ENCODE peak calls at places on chromosomes 7 and 10, in four cellular contexts. One of them, this sample, is unnamed.

GRCh38 chr7:139644191-139644590 is 120.7 kb downstream of the CLEC2L start:
- DNase-seq in SK-N-SH: no peak
- DNase-seq in HepG2: no peak
- DNase-seq in HCT116: no peak
- DNase-seq in this sample: no peak

GRCh38 chr10:4134701-4135100 is 349.7 kb upstream of the KLF6 start:
- DNase-seq in HepG2: no peak
- DNase-seq in SK-N-SH: no peak
- DNase-seq in HCT116: no peak
- DNase-seq in this sample: no peak

GRCh38 chr10:117486606-117487005 is 55.9 kb upstream of the EMX2 start:
- DNase-seq in SK-N-SH: no peak
- DNase-seq in HCT116: no peak
- DNase-seq in HepG2: no peak
- DNase-seq in this sample: no peak

GRCh38 chr10:30736685-30737232 is 107.2 kb upstream of the LYZL2 start:
- DNase-seq in HCT116: peak; percentile 16
- DNase-seq in SK-N-SH: no peak
- DNase-seq in HepG2: no peak
- DNase-seq in this sample: no peak

GRCh38 chr7:46576950-46577349 is 655.9 kb upstream of the IGFBP3 start:
- DNase-seq in HCT116: no peak
- DNase-seq in SK-N-SH: no peak
- DNase-seq in HepG2: no peak
- DNase-seq in this sample: no peak

GRCh38 chr7:102208826-102209225 is 77.8 kb upstream of the SH2B2 start:
- DNase-seq in HepG2: no peak
- DNase-seq in HCT116: no peak
- DNase-seq in SK-N-SH: no peak
- DNase-seq in this sample: no peak

GRCh38 chr10:42684517-42684916 is 46.1 kb upstream of the ZNF33B start:
- DNase-seq in HCT116: no peak
- DNase-seq in HepG2: no peak
- DNase-seq in SK-N-SH: no peak
- DNase-seq in this sample: no peak

GRCh38 chr7:35588647-35589046 is 106.3 kb downstream of the HERPUD2 start:
- DNase-seq in SK-N-SH: no peak
- DNase-seq in HepG2: no peak
- DNase-seq in HCT116: no peak
- DNase-seq in this sample: no peak

GRCh38 chr10:125521721-125522680 is 161.0 kb downstream of the TEX36 start:
- DNase-seq in SK-N-SH: peak; percentile 59
- DNase-seq in HCT116: peak; percentile 88
- DNase-seq in HepG2: peak; percentile 23
- DNase-seq in this sample: peak; percentile 52

GRCh38 chr7:148611692-148612091 is 21.1 kb downstream of the C7orf33 start:
- DNase-seq in HepG2: no peak
- DNase-seq in HCT116: no peak
- DNase-seq in SK-N-SH: no peak
- DNase-seq in this sample: no peak

GRCh38 chr10:100307716-100308115 is 21.2 kb upstream of the BLOC1S2 start:
- DNase-seq in HCT116: no peak
- DNase-seq in SK-N-SH: no peak
- DNase-seq in HepG2: no peak
- DNase-seq in this sample: no peak

GRCh38 chr10:112393827-112394226 is 19.9 kb downstream of the ACSL5 start:
- DNase-seq in HCT116: no peak
- DNase-seq in SK-N-SH: no peak
- DNase-seq in HepG2: no peak
- DNase-seq in this sample: no peak

GRCh38 chr10:18880530-18880929 is 168.1 kb upstream of the MALRD1 start:
- DNase-seq in SK-N-SH: no peak
- DNase-seq in HCT116: no peak
- DNase-seq in HepG2: no peak
- DNase-seq in this sample: no peak

GRCh38 chr7:117839507-117839906 is 33.7 kb downstream of the CTTNBP2 start:
- DNase-seq in HCT116: no peak
- DNase-seq in HepG2: no peak
- DNase-seq in SK-N-SH: no peak
- DNase-seq in this sample: no peak

GRCh38 chr7:120207037-120207436 is 65.9 kb upstream of the KCND2 start:
- DNase-seq in SK-N-SH: no peak
- DNase-seq in HepG2: no peak
- DNase-seq in HCT116: no peak
- DNase-seq in this sample: no peak

GRCh38 chr10:98340946-98341345 is 73.0 kb upstream of the LOXL4 start:
- DNase-seq in HepG2: no peak
- DNase-seq in HCT116: no peak
- DNase-seq in SK-N-SH: peak; percentile 64
- DNase-seq in this sample: no peak

GRCh38 chr7:101814996-101815825 is 2.2 kb upstream of the CUX1 start:
- DNase-seq in HepG2: no peak
- DNase-seq in SK-N-SH: peak; percentile 97
- DNase-seq in HCT116: no peak
- DNase-seq in this sample: peak; percentile 81

GRCh38 chr7:55185941-55186609 is 167.3 kb downstream of the EGFR start:
- DNase-seq in SK-N-SH: no peak
- DNase-seq in HepG2: peak; percentile 78
- DNase-seq in HCT116: peak; percentile 53
- DNase-seq in this sample: peak; percentile 24

GRCh38 chr10:3225589-3225988 is 53.0 kb upstream of the PITRM1 start:
- DNase-seq in HCT116: no peak
- DNase-seq in SK-N-SH: no peak
- DNase-seq in HepG2: no peak
- DNase-seq in this sample: no peak

GRCh38 chr7:43456200-43456599 is 126.7 kb upstream of the STK17A start:
- DNase-seq in HepG2: peak; percentile 49
- DNase-seq in HCT116: no peak
- DNase-seq in SK-N-SH: no peak
- DNase-seq in this sample: no peak

GRCh38 chr10:125455855-125456254 is 227.1 kb downstream of the TEX36 start:
- DNase-seq in SK-N-SH: no peak
- DNase-seq in HCT116: no peak
- DNase-seq in HepG2: no peak
- DNase-seq in this sample: no peak

GRCh38 chr7:36986429-36987362 is 262.4 kb upstream of the AOAH start:
- DNase-seq in HCT116: peak; percentile 34
- DNase-seq in SK-N-SH: peak; percentile 79
- DNase-seq in HepG2: peak; percentile 36
- DNase-seq in this sample: peak; percentile 70

GRCh38 chr7:48083114-48083830 is 5.8 kb upstream of the UPP1 start:
- DNase-seq in HCT116: no peak
- DNase-seq in HepG2: no peak
- DNase-seq in SK-N-SH: no peak
- DNase-seq in this sample: no peak

GRCh38 chr7:41013117-41013516 is 689.8 kb downstream of the INHBA start:
- DNase-seq in HepG2: no peak
- DNase-seq in HCT116: no peak
- DNase-seq in SK-N-SH: no peak
- DNase-seq in this sample: no peak

GRCh38 chr10:69895759-69896158 is 94.1 kb downstream of the COL13A1 start:
- DNase-seq in SK-N-SH: peak; percentile 58
- DNase-seq in HCT116: no peak
- DNase-seq in HepG2: no peak
- DNase-seq in this sample: no peak

GRCh38 chr10:48251152-48251524 is 23.4 kb downstream of the FRMPD2 start:
- DNase-seq in SK-N-SH: no peak
- DNase-seq in HepG2: peak; percentile 4
- DNase-seq in HCT116: no peak
- DNase-seq in this sample: no peak

GRCh38 chr10:48253970-48254657 is 20.4 kb downstream of the FRMPD2 start:
- DNase-seq in SK-N-SH: no peak
- DNase-seq in HepG2: no peak
- DNase-seq in HCT116: no peak
- DNase-seq in this sample: no peak

GRCh38 chr10:48249763-48250351 is 24.6 kb downstream of the FRMPD2 start:
- DNase-seq in HepG2: no peak
- DNase-seq in HCT116: no peak
- DNase-seq in SK-N-SH: no peak
- DNase-seq in this sample: peak; percentile 20

GRCh38 chr10:48252354-48252650 is 22.2 kb downstream of the FRMPD2 start:
- DNase-seq in SK-N-SH: no peak
- DNase-seq in HCT116: no peak
- DNase-seq in HepG2: no peak
- DNase-seq in this sample: no peak

DNA sequence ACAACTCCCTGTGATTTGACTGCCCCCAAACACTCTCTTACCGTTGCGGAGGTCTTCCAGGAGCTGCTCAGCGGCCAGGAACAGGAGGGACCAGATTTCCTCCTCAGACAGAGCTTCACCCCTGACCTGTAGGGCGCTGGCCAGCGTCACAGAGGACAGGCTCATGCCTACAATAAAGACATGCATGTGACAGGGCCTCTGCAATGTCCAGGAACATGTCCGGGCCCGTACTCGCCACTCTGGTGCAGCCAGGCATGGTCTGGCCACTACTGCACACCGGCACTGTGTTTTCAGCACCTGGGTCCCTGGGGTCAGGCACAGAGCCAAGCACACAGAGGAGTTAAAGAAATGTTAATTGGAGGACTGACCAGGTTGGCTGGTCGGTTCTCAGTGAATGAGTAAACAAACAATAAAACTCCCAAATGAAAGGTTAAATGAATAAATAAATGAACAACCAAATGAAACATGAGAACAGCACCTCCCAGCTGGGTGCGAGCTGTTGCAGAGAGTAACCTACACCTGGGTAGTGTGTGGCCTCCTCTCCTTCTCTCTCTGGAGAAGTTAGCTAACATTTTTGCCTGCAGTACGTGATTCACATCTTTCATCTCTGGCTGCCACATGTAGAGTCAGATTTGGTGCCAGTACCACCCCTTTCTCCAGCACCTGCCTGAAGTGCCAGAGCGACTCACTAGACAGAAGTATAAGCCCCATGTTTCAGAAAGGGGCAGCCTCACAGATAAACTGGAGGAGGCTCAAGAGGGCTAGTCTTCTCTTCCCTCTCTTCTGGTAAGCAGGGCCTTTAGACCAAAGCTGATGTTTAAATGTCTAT is 22.8 kb downstream of the FRMPD2 start:
- DNase-seq in HCT116: no peak
- DNase-seq in SK-N-SH: no peak
- DNase-seq in HepG2: no peak
- DNase-seq in this sample: no peak
- TF ChIP-seq ELF1 in HCT116: no peak
- TF ChIP-seq ELF1 in SK-N-SH: no peak
- TF ChIP-seq ELF1 in HepG2: no peak
- TF ChIP-seq ELF1 in this sample: no peak

DNA sequence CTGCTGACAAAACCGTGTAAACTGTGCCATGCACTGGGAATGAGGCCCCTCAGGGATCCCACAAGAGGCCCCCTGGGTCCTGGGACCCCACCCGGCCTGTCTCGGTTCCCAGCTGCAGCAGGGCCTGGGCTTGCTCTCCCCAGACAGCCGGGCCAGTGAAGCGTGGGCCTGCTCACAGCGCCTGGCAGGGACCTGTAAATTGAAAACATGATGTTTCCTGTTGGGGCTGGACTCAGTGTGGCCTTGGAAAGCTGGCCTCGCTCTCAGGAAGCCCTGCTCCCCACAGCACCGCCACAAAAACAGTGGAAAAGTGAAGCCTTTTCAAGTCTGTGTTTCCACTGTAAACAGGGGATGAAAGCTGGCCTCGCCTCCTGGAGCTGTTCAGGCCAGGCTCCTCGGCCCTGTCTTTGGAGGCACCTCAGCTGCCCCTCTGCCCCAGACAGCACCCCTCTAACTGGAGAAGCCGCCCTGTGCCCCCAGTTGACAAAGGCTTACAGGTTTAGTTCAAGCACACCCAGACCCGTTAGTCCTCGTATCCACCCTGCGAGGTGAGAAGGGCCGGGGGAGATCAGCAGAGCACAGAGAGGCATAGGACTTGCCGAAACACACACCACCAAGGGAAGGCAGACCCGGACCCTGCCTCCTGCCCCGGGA is 108.3 kb downstream of the ZMIZ1 start:
- DNase-seq in SK-N-SH: peak; percentile 75
- DNase-seq in HCT116: no peak
- DNase-seq in HepG2: peak; percentile 65
- DNase-seq in this sample: no peak
- TF ChIP-seq ELF1 in SK-N-SH: no peak
- TF ChIP-seq ELF1 in HCT116: no peak
- TF ChIP-seq ELF1 in HepG2: no peak
- TF ChIP-seq ELF1 in this sample: no peak

DNA sequence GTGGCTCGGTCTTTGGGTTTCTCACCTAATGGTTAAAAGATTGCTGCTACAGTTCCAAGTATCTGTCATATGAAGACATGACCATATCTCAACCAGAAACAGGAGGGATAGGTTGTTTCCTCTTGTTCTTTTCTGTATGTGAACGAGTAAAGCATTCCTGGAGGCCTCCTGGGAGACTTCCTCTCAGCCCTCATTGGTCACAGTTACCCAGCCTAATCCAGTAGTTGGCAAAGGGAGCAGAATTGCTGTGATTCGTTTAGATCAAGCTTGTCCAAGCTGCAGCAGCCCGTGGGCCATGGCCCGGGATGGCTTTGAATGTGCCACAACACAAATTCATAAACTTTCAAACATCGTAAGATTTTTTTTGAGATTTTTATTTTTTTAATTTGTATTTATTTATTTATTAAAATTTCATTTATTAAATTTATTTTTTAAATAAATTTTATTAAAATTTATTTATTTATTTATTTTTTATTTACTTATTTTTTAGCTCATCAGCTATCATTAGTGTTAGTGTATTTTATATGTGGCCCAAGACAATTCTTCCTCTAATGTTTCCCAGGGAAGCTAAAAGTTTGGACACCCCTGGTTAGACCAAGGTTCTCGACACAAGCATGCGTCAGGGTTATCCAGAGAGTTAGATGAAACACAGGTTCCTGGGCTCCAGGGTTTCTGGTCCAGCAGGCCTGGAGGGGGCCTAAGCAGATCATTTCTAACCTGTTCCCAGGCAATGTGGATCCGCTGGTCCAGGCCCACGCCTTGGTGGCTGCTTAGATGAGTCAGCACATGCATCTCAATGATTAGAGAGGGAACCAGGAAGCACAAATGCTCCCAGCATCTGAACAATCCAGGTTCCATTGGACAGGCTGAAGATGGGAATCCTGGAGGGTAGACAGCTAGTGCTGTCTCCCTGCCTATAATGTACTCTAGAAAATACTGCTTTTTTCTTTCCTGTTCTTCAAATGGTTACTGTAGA is 25.6 kb downstream of the CDC123 start:
- DNase-seq in HepG2: peak; percentile 4
- DNase-seq in HCT116: peak; percentile 29
- DNase-seq in SK-N-SH: no peak
- DNase-seq in this sample: peak; percentile 85
- TF ChIP-seq ELF1 in HepG2: no peak
- TF ChIP-seq ELF1 in HCT116: no peak
- TF ChIP-seq ELF1 in SK-N-SH: no peak
- TF ChIP-seq ELF1 in this sample: peak; percentile 67

GRCh38 chr7:91832493-91833045 is 47.9 kb downstream of the MTERF1 start:
- DNase-seq in SK-N-SH: no peak
- DNase-seq in HepG2: no peak
- DNase-seq in HCT116: no peak
- DNase-seq in this sample: no peak

GRCh38 chr7:91836065-91836368 is 44.5 kb downstream of the MTERF1 start:
- DNase-seq in HCT116: no peak
- DNase-seq in HepG2: no peak
- DNase-seq in SK-N-SH: no peak
- DNase-seq in this sample: no peak

GRCh38 chr7:91838439-91838838 is 42.1 kb downstream of the MTERF1 start:
- DNase-seq in HepG2: no peak
- DNase-seq in SK-N-SH: no peak
- DNase-seq in HCT116: no peak
- DNase-seq in this sample: no peak

GRCh38 chr7:91835191-91836064 is 45.1 kb downstream of the MTERF1 start:
- DNase-seq in SK-N-SH: no peak
- DNase-seq in HepG2: no peak
- DNase-seq in HCT116: no peak
- DNase-seq in this sample: no peak

GRCh38 chr7:91837397-91838070 is 43.0 kb downstream of the MTERF1 start:
- DNase-seq in HepG2: no peak
- DNase-seq in SK-N-SH: no peak
- DNase-seq in HCT116: no peak
- DNase-seq in this sample: no peak
- TF ChIP-seq ELF1 in HepG2: no peak
- TF ChIP-seq ELF1 in SK-N-SH: no peak
- TF ChIP-seq ELF1 in HCT116: no peak
- TF ChIP-seq ELF1 in this sample: no peak

This sample was measured in K562.